ENCODE peak calls at places on chromosomes 7 and 10, in ten cellular contexts. N is NCI-H1436 treated with DMSO at 0.1 percent for 48 hours, E is T-cell, O is adipocyte, A is endothelial cell of umbilical vein, Z is T-helper 2 cell, C is AG04449, W is fibroblast of the aortic adventitia, X is NCI-H460, B is SW480. P is an unnamed sample.

GRCh38 chr10:35236739-35237138 is 99.6 kb upstream of the CCNY start:
- DNase-seq in W (peak; percentile 46), O (peak; percentile 4), C (no peak), Z (no peak), A (peak; percentile 26), E (no peak), N (no peak), X (no peak), B (no peak), P (peak; percentile 37)

GRCh38 chr10:36094091-36094490 is 452.0 kb upstream of the FZD8 start:
- DNase-seq in X (no peak), O (no peak), Z (no peak), A (peak; percentile 6), W (no peak), E (no peak), C (no peak), N (no peak), B (no peak), P (no peak)

GRCh38 chr10:100109670-100110069 is 28.0 kb upstream of the CPN1 start:
- DNase-seq in N (no peak), B (no peak), C (no peak), X (no peak), A (no peak), Z (no peak), E (no peak), W (no peak), O (no peak), P (no peak)

GRCh38 chr10:125289461-125289860 is 129.1 kb upstream of the CTBP2 start:
- DNase-seq in W (no peak), O (no peak), Z (no peak), X (no peak), B (no peak), N (no peak), E (no peak), C (no peak), A (no peak), P (no peak)

GRCh38 chr10:50740351-50740688 is 584 bp downstream of the ASAH2B start:
- DNase-seq in X (peak; percentile 30), A (peak; percentile 69), Z (no peak), C (no peak), E (no peak), O (peak; percentile 75), B (peak; percentile 65), W (peak; percentile 69), N (no peak), P (peak; percentile 55)

GRCh38 chr7:157780312-157780711 is 443.5 kb downstream of the DNAJB6 start:
- DNase-seq in O (no peak), X (no peak), Z (no peak), C (no peak), B (no peak), W (no peak), E (no peak), A (no peak), N (no peak), P (no peak)

GRCh38 chr10:129161184-129161583 is 305.9 kb upstream of the MGMT start:
- DNase-seq in B (peak; percentile 29), N (no peak), O (no peak), W (no peak), A (peak; percentile 2), Z (no peak), E (no peak), C (no peak), X (no peak), P (peak; percentile 30)

GRCh38 chr10:79146611-79147130 is 77.9 kb downstream of the ZMIZ1 start:
- DNase-seq in W (peak; percentile 63), Z (no peak), B (no peak), E (no peak), N (no peak), C (no peak), O (no peak), X (no peak), A (peak; percentile 67), P (no peak)

GRCh38 chr7:12964836-12965235 is 277.4 kb downstream of the ARL4A start:
- DNase-seq in B (no peak), N (no peak), X (no peak), W (no peak), E (no peak), A (no peak), C (no peak), Z (no peak), O (no peak), P (no peak)

GRCh38 chr7:39950473-39951155 is 558 bp downstream of the CDK13 start:
- DNase-seq in W (peak; percentile 41), A (peak; percentile 46), E (peak; percentile 30), N (no peak), O (peak; percentile 65), X (no peak), C (no peak), Z (peak; percentile 34), B (peak; percentile 51), P (peak; percentile 65)

GRCh38 chr10:652226-652625 is 37.2 kb downstream of the DIP2C start:
- DNase-seq in Z (no peak), A (no peak), O (no peak), N (no peak), C (no peak), W (no peak), E (no peak), B (no peak), X (no peak), P (no peak)

GRCh38 chr10:123378302-123378701 is 224.1 kb downstream of the BUB3 start:
- DNase-seq in X (no peak), W (no peak), A (no peak), C (no peak), E (no peak), O (no peak), B (no peak), Z (no peak), N (no peak), P (no peak)

GRCh38 chr10:16748749-16749148 is 68.5 kb downstream of the RSU1 start:
- DNase-seq in N (no peak), A (no peak), X (no peak), B (no peak), E (no peak), W (no peak), O (no peak), C (no peak), Z (no peak), P (no peak)

GRCh38 chr10:49678827-49679479 is 498 bp upstream of the C10orf53 start:
- DNase-seq in A (no peak), Z (no peak), E (no peak), X (no peak), N (no peak), W (no peak), C (no peak), O (no peak), B (no peak), P (no peak)

GRCh38 chr10:77667426-77668324 is 30.1 kb upstream of the KCNMA1 start:
- DNase-seq in E (no peak), A (no peak), Z (no peak), W (no peak), O (no peak), C (no peak), X (no peak), N (no peak), B (no peak), P (no peak)

GRCh38 chr7:79434098-79434497 is 19.4 kb downstream of the MAGI2 start:
- DNase-seq in O (peak; percentile 76), B (no peak), C (peak; percentile 47), N (no peak), W (peak; percentile 73), A (no peak), X (no peak), Z (no peak), E (no peak), P (no peak)

GRCh38 chr10:89590326-89590725 is 54.7 kb downstream of the PANK1 start:
- DNase-seq in N (no peak), A (no peak), E (no peak), O (no peak), Z (no peak), X (no peak), C (no peak), B (no peak), W (no peak), P (no peak)

GRCh38 chr7:145644426-145645154 is 472.0 kb upstream of the CNTNAP2 start:
- DNase-seq in N (no peak), A (no peak), B (peak; percentile 14), O (no peak), W (peak; percentile 12), E (no peak), C (no peak), X (no peak), Z (no peak), P (no peak)

GRCh38 chr10:80529604-80530003 is 8.1 kb upstream of the SH2D4B start:
- DNase-seq in Z (no peak), C (no peak), E (peak; percentile 48), W (no peak), N (no peak), O (no peak), B (no peak), X (no peak), A (no peak), P (no peak)

GRCh38 chr7:128443817-128444216 is 11.9 kb upstream of the HILPDA start:
- DNase-seq in Z (no peak), X (no peak), N (no peak), O (no peak), A (no peak), C (no peak), E (no peak), B (no peak), W (no peak), P (peak; percentile 28)

GRCh38 chr7:40024048-40024447 is 74.0 kb downstream of the CDK13 start:
- DNase-seq in A (no peak), W (no peak), C (no peak), O (no peak), B (no peak), N (no peak), X (no peak), E (no peak), Z (no peak), P (no peak)

GRCh38 chr7:115128163-115128562 is 206.3 kb downstream of the MDFIC start:
- DNase-seq in N (no peak), B (no peak), O (no peak), C (no peak), W (no peak), Z (no peak), A (no peak), X (no peak), E (no peak), P (no peak)

GRCh38 chr7:2283074-2283473 is 31.2 kb downstream of the SNX8 start:
- DNase-seq in O (no peak), C (no peak), X (no peak), A (no peak), E (no peak), N (no peak), Z (no peak), B (no peak), W (no peak), P (no peak)

GRCh38 chr10:88598060-88598459 is 11.5 kb downstream of the LIPJ start:
- DNase-seq in E (no peak), Z (no peak), B (no peak), C (no peak), O (no peak), W (no peak), X (no peak), A (no peak), N (no peak), P (no peak)

GRCh38 chr7:129801882-129802281 is 150.9 kb downstream of the UBE2H start:
- DNase-seq in N (peak; percentile 73), A (no peak), B (peak; percentile 48), C (no peak), E (no peak), W (no peak), Z (no peak), O (no peak), X (no peak), P (no peak)

GRCh38 chr10:13885238-13885990 is 298.6 kb downstream of the PRPF18 start:
- DNase-seq in B (no peak), E (no peak), N (no peak), C (no peak), O (no peak), X (no peak), W (no peak), A (no peak), Z (no peak), P (no peak)

GRCh38 chr10:24503627-24504320 is 219.9 kb downstream of the ARHGAP21 start:
- DNase-seq in N (no peak), E (no peak), O (peak; percentile 67), Z (no peak), W (peak; percentile 56), C (no peak), A (peak; percentile 33), X (peak; percentile 52), B (peak; percentile 73), P (peak; percentile 69)

GRCh38 chr7:40147371-40148246 is 12.8 kb downstream of the SUGCT start:
- DNase-seq in W (no peak), O (no peak), Z (no peak), E (no peak), C (no peak), A (no peak), N (no peak), X (no peak), B (no peak), P (no peak)